ENCODE peak calls at places on chromosome 5, in five cellular contexts. Y, S, R, U and Q are unnamed samples.

GRCh38 chr5:125424374-125424773 is 677.9 kb upstream of the ZNF608 start:
- DNase-seq in S (no peak), U (no peak), R (no peak), Y (no peak), Q (no peak)

GRCh38 chr5:63959177-63959982 is 2.9 kb downstream of the HTR1A start:
- DNase-seq in S (no peak), R (no peak), U (peak), Y (no peak), Q (no peak)

GRCh38 chr5:126965061-126965475 is 65.3 kb downstream of the MARCHF3 start:
- DNase-seq in Y (peak), R (no peak), U (no peak), S (peak), Q (peak)

GRCh38 chr5:103454774-103455173 is 107.8 kb downstream of the NUDT12 start:
- DNase-seq in U (no peak), R (no peak), S (no peak), Y (no peak), Q (no peak)

GRCh38 chr5:146007270-146007669 is 70.9 kb downstream of the SH3RF2 start:
- DNase-seq in S (no peak), R (no peak), Y (no peak), U (no peak), Q (peak)

GRCh38 chr5:79237735-79238560 is 2.0 kb downstream of the JMY start:
- DNase-seq in S (peak), R (no peak), Y (no peak), U (no peak), Q (no peak)

GRCh38 chr5:53110156-53110555 is 599 bp upstream of the MOCS2 start:
- DNase-seq in U (no peak), Y (no peak), R (no peak), S (no peak), Q (no peak)

GRCh38 chr5:129631946-129632345 is 115.9 kb upstream of the MINAR2 start:
- DNase-seq in S (peak), R (no peak), Y (peak), U (no peak), Q (no peak)

GRCh38 chr5:55672477-55672911 is 39.6 kb downstream of the SLC38A9 start:
- DNase-seq in Y (no peak), R (no peak), U (no peak), S (no peak), Q (no peak)

GRCh38 chr5:178360231-178360925 is 127.8 kb upstream of the PHYKPL start:
- DNase-seq in R (no peak), U (peak), Y (no peak), S (no peak), Q (no peak)

GRCh38 chr5:178511173-178511572 is 79.0 kb downstream of the COL23A1 start:
- DNase-seq in U (no peak), Y (no peak), S (no peak), R (no peak), Q (no peak)

GRCh38 chr5:116076496-116076895 is 8.3 kb upstream of the COMMD10 start:
- DNase-seq in Y (no peak), U (no peak), R (peak), S (no peak), Q (no peak)

GRCh38 chr5:34686762-34687268 is 30.7 kb downstream of the RAI14 start:
- DNase-seq in Y (peak), S (peak), R (no peak), U (no peak), Q (peak)

GRCh38 chr5:159725475-159725874 is 190.8 kb upstream of the ADRA1B start:
- DNase-seq in S (no peak), Y (no peak), U (no peak), R (no peak), Q (no peak)

GRCh38 chr5:141877478-141878185 is 578 bp downstream of the PCDH1 start:
- DNase-seq in S (no peak), U (no peak), Y (no peak), R (no peak), Q (no peak)

GRCh38 chr5:43233946-43234345 is 41.9 kb downstream of the NIM1K start:
- DNase-seq in R (no peak), S (no peak), Y (no peak), U (no peak), Q (no peak)

GRCh38 chr5:72467987-72468386 is 39.2 kb downstream of the ZNF366 start:
- DNase-seq in S (peak), U (no peak), Y (peak), R (no peak), Q (peak)

GRCh38 chr5:35246411-35246810 is 16.1 kb upstream of the PRLR start:
- DNase-seq in R (no peak), S (no peak), Y (no peak), U (no peak), Q (no peak)

GRCh38 chr5:51685399-51685798 is 302.2 kb downstream of the ISL1 start:
- DNase-seq in R (no peak), U (no peak), Y (no peak), S (no peak), Q (no peak)

GRCh38 chr5:131419877-131420276 is 156.0 kb downstream of the CDC42SE2 start:
- DNase-seq in R (no peak), U (no peak), S (no peak), Y (no peak), Q (no peak)

GRCh38 chr5:180119031-180119885 is 47.7 kb upstream of the RNF130 start:
- DNase-seq in S (no peak), R (no peak), Y (no peak), U (peak), Q (no peak)

GRCh38 chr5:158435161-158435616 is 576.2 kb upstream of the CLINT1 start:
- DNase-seq in U (no peak), Y (peak), R (no peak), S (no peak), Q (no peak)

GRCh38 chr5:176151286-176151685 is 86.9 kb upstream of the SIMC1 start:
- DNase-seq in Y (peak), R (no peak), U (no peak), S (peak), Q (peak)

GRCh38 chr5:176590035-176590729 is 19.8 kb downstream of the GPRIN1 start:
- DNase-seq in S (no peak), U (no peak), Y (no peak), R (no peak), Q (no peak)

GRCh38 chr5:96219580-96220281 is 213.3 kb downstream of the PCSK1 start:
- DNase-seq in U (no peak), S (peak), Y (peak), R (no peak), Q (peak)

GRCh38 chr5:157366741-157367684 is 93.0 kb upstream of the NIPAL4 start:
- DNase-seq in S (peak), Y (peak), R (no peak), U (no peak), Q (peak)

GRCh38 chr5:15995206-15996052 is 184.2 kb downstream of the MARCHF11 start:
- DNase-seq in R (no peak), S (peak), Y (peak), U (no peak), Q (peak)

GRCh38 chr5:111384220-111384619 is 128.1 kb downstream of the STARD4 start:
- DNase-seq in Y (no peak), R (no peak), U (no peak), S (peak), Q (no peak)

GRCh38 chr5:80782626-80783025 is 127.8 kb upstream of the DHFR start:
- DNase-seq in Y (peak), S (no peak), R (no peak), U (no peak), Q (no peak)

GRCh38 chr5:110785356-110785755 is 46.5 kb downstream of the SLC25A46 start:
- DNase-seq in U (no peak), Y (peak), S (peak), R (no peak), Q (no peak)

GRCh38 chr5:54469655-54470054 is 14.2 kb downstream of the HSPB3 start:
- DNase-seq in Y (peak), S (peak), R (peak), U (no peak), Q (no peak)

GRCh38 chr5:6578676-6579343 is 54.0 kb downstream of the NSUN2 start:
- DNase-seq in S (no peak), R (no peak), Y (no peak), U (no peak), Q (no peak)

GRCh38 chr5:90866333-90866732 is 307.7 kb downstream of the ADGRV1 start:
- DNase-seq in R (peak), S (peak), U (no peak), Y (peak), Q (peak)